ENCODE peak calls at places on chromosomes 6 and 20, in six cellular contexts. W is A549, T is HepG2, R is GM12878, V is upper lobe of left lung, C is K562. Y is an unnamed sample.

GRCh38 chr6:10048370-10049297 is 366.2 kb downstream of the TFAP2A start:
- ATAC-seq in W (peak; percentile 98), T (no peak), R (no peak), V (no peak), C (no peak), Y (no peak)

GRCh38 chr6:83183082-83183828 is 9.8 kb downstream of the PGM3 start:
- ATAC-seq in W (peak; percentile 81), T (no peak), R (no peak), V (peak; percentile 75), C (peak; percentile 25), Y (peak; percentile 25)

GRCh38 chr20:40683221-40683893 is 5.7 kb downstream of the MAFB start:
- ATAC-seq in W (peak; percentile 48), T (no peak), R (no peak), V (no peak), C (no peak), Y (peak; percentile 34)

GRCh38 chr6:41768545-41769308 is 11.0 kb downstream of the FRS3 start:
- ATAC-seq in W (peak; percentile 29), T (peak; percentile 83), R (peak; percentile 67), V (peak; percentile 50), C (peak; percentile 80), Y (peak; percentile 24)

GRCh38 chr6:36318690-36319435 is 17.8 kb downstream of the BNIP5 start:
- ATAC-seq in W (no peak), T (no peak), R (no peak), V (no peak), C (peak; percentile 36), Y (no peak)

GRCh38 chr6:159633196-159633595 is 59.8 kb downstream of the SOD2 start:
- ATAC-seq in W (peak; percentile 63), T (peak; percentile 77), R (peak; percentile 90), V (no peak), C (peak; percentile 92), Y (no peak)

GRCh38 chr6:56865081-56865875 is 89.6 kb upstream of the BEND6 start:
- ATAC-seq in W (no peak), T (no peak), R (no peak), V (no peak), C (no peak), Y (no peak)

GRCh38 chr6:159981591-159982245 is 12.8 kb downstream of the IGF2R start:
- ATAC-seq in W (no peak), T (peak; percentile 9), R (peak; percentile 63), V (peak; percentile 82), C (peak; percentile 40), Y (peak; percentile 38)

GRCh38 chr6:127812985-127813681 is 87.7 kb downstream of the THEMIS start:
- ATAC-seq in W (no peak), T (no peak), R (peak; percentile 26), V (no peak), C (no peak), Y (no peak)

GRCh38 chr6:139547082-139547776 is 172.8 kb upstream of the CITED2 start:
- ATAC-seq in W (no peak), T (no peak), R (no peak), V (no peak), C (peak; percentile 54), Y (peak; percentile 41)

GRCh38 chr6:54737247-54737646 is 109.3 kb upstream of the FAM83B start:
- ATAC-seq in W (no peak), T (peak; percentile 87), R (peak; percentile 76), V (no peak), C (no peak), Y (no peak)

GRCh38 chr20:62924567-62925419 is 1.5 kb downstream of the DIDO1 start:
- ATAC-seq in W (peak; percentile 13), T (peak; percentile 18), R (no peak), V (no peak), C (peak; percentile 31), Y (no peak)

GRCh38 chr20:237479-237878 is 10.4 kb downstream of the DEFB129 start:
- ATAC-seq in W (no peak), T (no peak), R (peak; percentile 57), V (peak; percentile 77), C (peak; percentile 58), Y (no peak)

GRCh38 chr6:158706369-158706982 is 56.6 kb downstream of the SYTL3 start:
- ATAC-seq in W (peak; percentile 91), T (peak; percentile 73), R (no peak), V (peak; percentile 65), C (peak; percentile 65), Y (peak; percentile 64)

GRCh38 chr6:41367700-41368099 is 32.3 kb downstream of the NCR2 start:
- ATAC-seq in W (peak; percentile 96), T (peak; percentile 94), R (peak; percentile 76), V (no peak), C (peak; percentile 95), Y (peak; percentile 24)

GRCh38 chr6:138656278-138656803 is 117.2 kb upstream of the CCDC28A start:
- ATAC-seq in W (no peak), T (no peak), R (no peak), V (no peak), C (no peak), Y (no peak)

GRCh38 chr6:157037165-157037564 is 260.0 kb downstream of the ARID1B start:
- ATAC-seq in W (no peak), T (no peak), R (no peak), V (no peak), C (no peak), Y (no peak)

GRCh38 chr20:47230811-47231256 is 125.7 kb downstream of the ZMYND8 start:
- ATAC-seq in W (no peak), T (no peak), R (no peak), V (no peak), C (no peak), Y (no peak)

GRCh38 chr6:113050010-113050893 is 703.1 kb downstream of the RFPL4B start:
- ATAC-seq in W (no peak), T (no peak), R (no peak), V (no peak), C (no peak), Y (no peak)

GRCh38 chr6:170034294-170034693 is 256.6 kb downstream of the DLL1 start:
- ATAC-seq in W (no peak), T (no peak), R (no peak), V (no peak), C (no peak), Y (no peak)

GRCh38 chr20:1619861-1620444 is at the start of gene SIRPB1:
- ATAC-seq in W (no peak), T (no peak), R (peak; percentile 61), V (peak; percentile 68), C (no peak), Y (no peak)

GRCh38 chr6:12490904-12491571 is 200.9 kb downstream of the EDN1 start:
- ATAC-seq in W (peak; percentile 58), T (no peak), R (no peak), V (no peak), C (no peak), Y (peak; percentile 61)

GRCh38 chr6:119609865-119610264 is 260.3 kb upstream of the MAN1A1 start:
- ATAC-seq in W (no peak), T (no peak), R (peak; percentile 35), V (no peak), C (no peak), Y (no peak)

GRCh38 chr20:51767018-51767866 is 948 bp downstream of the ATP9A start:
- ATAC-seq in W (peak; percentile 97), T (peak; percentile 94), R (peak; percentile 91), V (peak; percentile 96), C (peak; percentile 93), Y (peak; percentile 82)
- H3K4me3 ChIP-seq in W (peak overlapping the region; percentile 89), T (peak overlapping the region; percentile 99), R (no peak overlapping the region), V (peak overlapping the region; percentile 68), C (peak overlapping the region; percentile 16), Y (peak overlapping the region; percentile 79)

GRCh38 chr20:32761831-32762753 is at the start of gene DNMT3B:
- ATAC-seq in W (peak; percentile 86), T (peak; percentile 79), R (peak; percentile 90), V (peak; percentile 73), C (peak; percentile 78), Y (peak; percentile 90)
- TF ChIP-seq EP300 in W (no peak), T (no peak), R (no peak), V (no peak), C (peak; percentile 60), Y (no peak)

GRCh38 chr6:34145161-34146020 is 496 bp downstream of the GRM4 start:
- ATAC-seq in W (peak; percentile 75), T (peak; percentile 47), R (no peak), V (no peak), C (no peak), Y (no peak)
- H3K4me3 ChIP-seq in W (peak overlapping the region; percentile 48), T (peak overlapping the region; percentile 49), R (no peak overlapping the region), V (peak overlapping the region; percentile 40), C (no peak overlapping the region), Y (peak overlapping the region; percentile 51)

DNA sequence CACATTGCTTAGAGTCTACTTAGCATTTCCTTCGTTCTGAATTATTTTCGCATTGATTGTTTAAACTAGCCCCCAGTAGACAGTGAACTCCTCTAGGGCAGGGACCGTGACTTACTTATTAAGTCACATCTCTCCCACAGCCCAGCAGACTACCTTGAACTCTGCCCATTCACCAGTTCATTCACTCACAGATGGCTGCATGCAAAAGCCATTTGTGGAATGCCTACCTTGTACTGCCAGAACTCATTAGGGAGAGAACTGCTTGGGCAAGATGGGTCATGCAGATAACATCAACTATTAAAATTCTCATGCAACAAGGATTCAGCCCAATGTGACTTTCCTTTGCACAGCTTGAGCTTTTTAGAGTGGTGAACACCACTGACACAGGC is 273.7 kb downstream of the CDC5L start:
- ATAC-seq in W (no peak), T (peak; percentile 47), R (no peak), V (no peak), C (no peak), Y (no peak)
- TF ChIP-seq EP300 in W (no peak), T (no peak), R (no peak), V (no peak), C (no peak), Y (no peak)

DNA sequence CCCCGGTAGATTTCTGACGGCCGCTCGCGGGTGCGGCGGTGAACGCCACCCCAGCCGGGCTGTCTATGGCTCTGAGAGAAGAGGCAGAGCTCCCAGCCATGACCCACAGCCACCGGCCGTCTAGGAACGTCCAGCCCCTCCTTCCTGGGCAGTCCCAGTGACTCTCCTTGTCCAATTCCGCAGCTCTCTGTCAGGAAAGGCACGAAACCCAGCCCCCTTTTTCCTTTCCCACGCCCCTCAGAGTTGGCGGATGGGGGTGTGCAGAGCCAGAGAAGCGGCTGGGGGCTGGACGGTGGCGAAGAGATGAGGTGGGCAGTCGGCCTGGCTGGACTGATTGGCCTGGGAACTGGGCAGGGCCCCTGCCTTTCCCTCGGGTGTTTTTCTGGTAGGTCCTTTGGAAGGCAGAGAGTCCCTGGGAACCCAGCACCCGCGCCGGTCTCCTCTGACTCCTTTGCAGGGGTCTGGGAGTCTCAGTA is 1.5 kb downstream of the EBF4 start:
- ATAC-seq in W (peak; percentile 11), T (peak; percentile 3), R (no peak), V (no peak), C (no peak), Y (no peak)
- H3K4me3 ChIP-seq in W (peak overlapping the region; percentile 88), T (peak overlapping the region; percentile 72), R (no peak overlapping the region), V (peak overlapping the region; percentile 64), C (no peak overlapping the region), Y (peak overlapping the region; percentile 35)

GRCh38 chr6:151324079-151324825 is 67.1 kb downstream of the ZBTB2 start:
- ATAC-seq in W (peak; percentile 85), T (peak; percentile 81), R (peak; percentile 96), V (peak; percentile 92), C (peak; percentile 95), Y (peak; percentile 93)
- TF ChIP-seq EP300 in W (no peak), T (no peak), R (no peak), V (peak; percentile 79), C (no peak), Y (no peak)